ENCODE peak calls at places on chromosomes 13 and 19, in six cellular contexts. W is germinal center, Y is cardiac muscle cell, Z is GDM1, U is progenitor cell of endocrine pancreas, E is cardiac septum. K is an unnamed sample.

GRCh38 chr19:49338691-49339363 is 3.6 kb downstream of the CD37 start:
- DNase-seq in W (peak; percentile 85), Y (peak; percentile 65), Z (no peak), U (peak; percentile 88), E (peak; percentile 75), K (peak; percentile 98)

GRCh38 chr19:2912306-2912705 is 11.6 kb downstream of the ZNF57 start:
- DNase-seq in W (no peak), Y (no peak), Z (no peak), U (no peak), E (no peak), K (no peak)

GRCh38 chr13:44646044-44646443 is 69.9 kb upstream of the TSC22D1 start:
- DNase-seq in W (no peak), Y (no peak), Z (no peak), U (no peak), E (no peak), K (no peak)

GRCh38 chr19:45569619-45570421 is 14.8 kb downstream of the OPA3 start:
- DNase-seq in W (peak; percentile 44), Y (peak; percentile 49), Z (peak; percentile 29), U (peak; percentile 32), E (peak; percentile 88), K (peak; percentile 80)

GRCh38 chr13:64428196-64428595 is 2801.9 kb downstream of the PCDH9 start:
- DNase-seq in W (no peak), Y (no peak), Z (no peak), U (no peak), E (no peak), K (no peak)

GRCh38 chr13:48567521-48568331 is 34.8 kb upstream of the RCBTB2 start:
- DNase-seq in W (no peak), Y (peak; percentile 51), Z (peak; percentile 17), U (no peak), E (no peak), K (no peak)

GRCh38 chr13:110634558-110634957 is 19.2 kb downstream of the NAXD start:
- DNase-seq in W (no peak), Y (peak; percentile 81), Z (no peak), U (no peak), E (no peak), K (no peak)

GRCh38 chr19:51491586-51491985 is 10.0 kb downstream of the SIGLEC12 start:
- DNase-seq in W (no peak), Y (no peak), Z (no peak), U (no peak), E (no peak), K (no peak)

GRCh38 chr19:35318679-35319448 is 10.1 kb upstream of the CD22 start:
- DNase-seq in W (no peak), Y (peak; percentile 58), Z (no peak), U (no peak), E (no peak), K (peak; percentile 75)

GRCh38 chr13:19961924-19962323 is 3.4 kb downstream of the ZMYM2 start:
- DNase-seq in W (no peak), Y (no peak), Z (no peak), U (no peak), E (no peak), K (no peak)